ENCODE peak calls at places on chromosomes 11 and 22, in five cellular contexts. O is fibroblast of lung, T is mammary epithelial cell, Z is neural progenitor cell, J is IMR-90. A is an unnamed sample.

GRCh38 chr11:20589796-20590195 is 9.6 kb upstream of the SLC6A5 start:
- DNase-seq in O (no peak), T (no peak), Z (peak; percentile 53), J (no peak), A (no peak)

GRCh38 chr11:33257897-33258630 is 883 bp downstream of the HIPK3 start:
- DNase-seq in O (peak; percentile 77), T (peak; percentile 81), Z (peak; percentile 88), J (peak; percentile 83), A (peak; percentile 92)

GRCh38 chr11:95097209-95097608 is 7.6 kb downstream of the ENDOD1 start:
- DNase-seq in O (no peak), T (no peak), Z (no peak), J (no peak), A (no peak)

GRCh38 chr11:110434952-110435779 is 5.4 kb downstream of the FDX1 start:
- DNase-seq in O (no peak), T (peak; percentile 22), Z (no peak), J (no peak), A (peak; percentile 40)

GRCh38 chr22:42646569-42647525 is 2.3 kb downstream of the CYB5R3 start:
- DNase-seq in O (peak; percentile 35), T (no peak), Z (no peak), J (no peak), A (peak; percentile 67)

GRCh38 chr11:47980093-47980906 is at the start of gene PTPRJ:
- DNase-seq in O (peak; percentile 66), T (peak; percentile 31), Z (peak; percentile 91), J (peak; percentile 48), A (peak; percentile 71)

GRCh38 chr11:831132-831864 is 1.5 kb upstream of the CD151 start:
- DNase-seq in O (peak; percentile 67), T (no peak), Z (peak; percentile 49), J (peak; percentile 80), A (peak; percentile 77)

GRCh38 chr11:96123301-96123700 is 199.4 kb upstream of the MTMR2 start:
- DNase-seq in O (no peak), T (no peak), Z (no peak), J (no peak), A (no peak)

GRCh38 chr22:23074451-23074850 is 4.1 kb downstream of the GNAZ start:
- DNase-seq in O (no peak), T (no peak), Z (no peak), J (no peak), A (no peak)

GRCh38 chr22:19799322-19800190 is 39.0 kb downstream of the TBX1 start:
- DNase-seq in O (peak; percentile 97), T (no peak), Z (no peak), J (peak; percentile 92), A (peak; percentile 98)

GRCh38 chr11:9232482-9232881 is 32.7 kb downstream of the DENND5A start:
- DNase-seq in O (no peak), T (no peak), Z (no peak), J (no peak), A (no peak)

GRCh38 chr11:66123902-66124301 is 53.8 kb downstream of the PACS1 start:
- DNase-seq in O (no peak), T (no peak), Z (no peak), J (no peak), A (no peak)

GRCh38 chr11:33195391-33196190 is 34.3 kb upstream of the CSTF3 start:
- DNase-seq in O (no peak), T (no peak), Z (peak; percentile 30), J (peak; percentile 67), A (peak; percentile 42)

GRCh38 chr11:124207102-124207792 is 24.1 kb downstream of the OR10D3 start:
- DNase-seq in O (no peak), T (no peak), Z (no peak), J (no peak), A (no peak)

GRCh38 chr11:65588199-65589054 is 7.2 kb downstream of the KCNK7 start:
- DNase-seq in O (peak; percentile 29), T (no peak), Z (peak; percentile 76), J (peak; percentile 32), A (peak; percentile 64)

GRCh38 chr22:50726643-50727340 is 11.2 kb upstream of the ACR start:
- DNase-seq in O (no peak), T (no peak), Z (no peak), J (no peak), A (no peak)

GRCh38 chr22:20571531-20572007 is 64.2 kb downstream of the MED15 start:
- DNase-seq in O (peak; percentile 15), T (no peak), Z (peak; percentile 70), J (no peak), A (peak; percentile 64)

GRCh38 chr11:43937434-43938411 is 4.7 kb upstream of the C11orf96 start:
- DNase-seq in O (peak; percentile 81), T (peak; percentile 69), Z (no peak), J (peak; percentile 70), A (peak; percentile 83)

GRCh38 chr22:20080445-20080775 is 369 bp downstream of the DGCR8 start:
- DNase-seq in O (peak; percentile 50), T (peak; percentile 50), Z (peak; percentile 87), J (peak; percentile 30), A (peak; percentile 80)

GRCh38 chr11:30165652-30166051 is 65.2 kb upstream of the FSHB start:
- DNase-seq in O (no peak), T (no peak), Z (no peak), J (no peak), A (no peak)

GRCh38 chr11:12118940-12119339 is 8.6 kb downstream of the MICAL2 start:
- DNase-seq in O (no peak), T (no peak), Z (no peak), J (peak; percentile 46), A (no peak)
- H2AFZ ChIP-seq in O (no peak overlapping the region), T (no peak overlapping the region), Z (no peak overlapping the region), J (peak overlapping the region; percentile 72), A (no peak overlapping the region)

DNA sequence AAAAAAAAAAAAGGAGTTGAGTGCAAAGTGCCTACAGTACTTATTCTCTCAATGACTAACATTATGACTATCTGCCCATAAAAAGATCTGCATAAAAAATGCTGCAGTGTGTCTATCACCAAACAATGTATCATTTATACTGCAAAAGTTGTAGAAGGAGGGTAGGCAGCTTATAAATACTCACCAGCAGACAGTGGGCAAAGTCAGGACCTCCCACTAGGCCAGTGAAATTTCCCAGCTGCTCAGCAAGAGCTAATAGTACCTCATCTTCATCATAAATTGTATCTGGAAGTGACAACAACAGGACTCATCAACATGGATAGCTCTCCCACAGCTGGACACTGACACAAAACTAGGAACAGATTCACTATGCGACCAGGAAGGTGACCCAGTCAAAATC is 1.6 kb downstream of the PPP2R1B start:
- DNase-seq in O (peak; percentile 17), T (peak; percentile 13), Z (no peak), J (peak; percentile 51), A (peak; percentile 61)
- H3K9ac ChIP-seq in O (no peak overlapping the region), T (peak overlapping the region; percentile 78), Z (no peak overlapping the region), J (peak overlapping the region; percentile 95), A (peak overlapping the region; percentile 86)

GRCh38 chr11:108768964-108769363 is 104.1 kb downstream of the DDX10 start:
- DNase-seq in O (no peak), T (no peak), Z (no peak), J (no peak), A (no peak)

GRCh38 chr11:108766596-108767173 is 101.8 kb downstream of the DDX10 start:
- DNase-seq in O (no peak), T (no peak), Z (no peak), J (no peak), A (no peak)

GRCh38 chr11:108774037-108774436 is 109.2 kb downstream of the DDX10 start:
- DNase-seq in O (no peak), T (no peak), Z (no peak), J (no peak), A (no peak)

DNA sequence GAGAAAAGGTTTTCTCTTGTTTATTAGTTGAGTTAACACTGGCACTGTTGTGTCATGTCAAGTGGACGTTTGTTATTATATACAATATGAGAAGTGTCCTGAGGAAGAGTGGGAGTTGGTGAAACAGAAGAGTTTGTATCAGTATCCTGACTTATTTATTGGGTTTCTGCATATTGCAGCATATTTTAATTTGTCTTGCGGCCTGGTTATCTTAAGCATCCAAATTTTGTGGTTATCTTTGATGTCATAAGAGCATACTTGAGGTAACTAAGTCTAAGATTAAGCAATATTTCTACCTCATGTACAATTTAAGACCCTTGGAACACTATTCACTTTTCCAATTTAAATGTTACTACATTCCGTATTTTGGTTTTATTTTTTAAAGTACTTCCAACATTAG is 103.5 kb downstream of the DDX10 start:
- DNase-seq in O (peak; percentile 81), T (no peak), Z (no peak), J (peak; percentile 75), A (no peak)
- H3K27me3 ChIP-seq in O (no peaks in the 10 kb centered on the region), T (no peaks in the 10 kb centered on the region), Z (no peaks in the 10 kb centered on the region), J (no peaks in the 10 kb centered on the region), A (no peaks in the 10 kb centered on the region)

DNA sequence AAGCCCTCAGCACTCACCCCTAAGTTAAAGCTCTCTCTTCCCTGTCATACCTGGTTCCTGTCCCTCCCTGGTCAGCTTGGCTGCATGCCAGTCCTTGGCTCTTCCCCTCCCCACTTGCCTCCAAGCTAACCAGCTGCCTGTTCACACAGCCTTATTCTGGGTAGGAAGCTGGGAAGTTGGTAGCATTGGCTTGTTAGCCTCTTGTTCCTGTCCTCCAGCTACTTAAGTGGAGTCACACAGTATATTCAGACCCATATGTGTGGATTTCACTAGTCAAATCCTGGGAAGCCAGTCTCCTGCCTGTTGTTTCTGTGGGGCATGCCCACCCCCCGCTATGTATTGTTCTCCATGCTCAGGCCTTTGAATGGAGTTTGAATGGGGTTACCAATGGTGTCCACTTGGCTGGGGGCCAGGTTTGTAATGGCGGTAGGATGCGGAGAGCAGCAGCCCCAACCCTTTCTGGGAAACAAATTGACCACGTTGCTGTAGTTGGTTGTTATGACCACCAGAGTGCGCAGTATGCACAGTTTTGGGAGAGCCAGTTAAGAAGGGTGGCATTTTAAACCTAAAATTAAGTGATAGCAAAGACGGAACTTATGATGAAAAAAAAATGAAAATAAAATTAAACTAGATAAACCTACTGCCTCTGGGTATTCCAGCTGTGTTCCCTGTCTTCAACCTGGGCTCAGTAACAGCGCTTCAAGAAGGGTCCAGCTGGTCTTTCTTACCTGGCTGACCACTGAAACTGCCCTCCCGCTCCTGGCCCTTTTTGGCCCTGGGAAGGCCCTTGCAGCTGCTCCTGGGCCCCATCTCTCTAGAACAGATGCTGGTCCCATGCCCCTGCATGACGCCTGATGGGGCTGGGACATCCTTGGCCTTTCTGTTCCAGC is 10.7 kb upstream of the RPS3 start:
- DNase-seq in O (peak; percentile 61), T (peak; percentile 61), Z (peak; percentile 79), J (peak; percentile 81), A (peak; percentile 83)
- H2AFZ ChIP-seq in O (no peak overlapping the region), T (no peak overlapping the region), Z (peak overlapping the region; percentile 99), J (peak overlapping the region; percentile 36), A (peak overlapping the region; percentile 30)

DNA sequence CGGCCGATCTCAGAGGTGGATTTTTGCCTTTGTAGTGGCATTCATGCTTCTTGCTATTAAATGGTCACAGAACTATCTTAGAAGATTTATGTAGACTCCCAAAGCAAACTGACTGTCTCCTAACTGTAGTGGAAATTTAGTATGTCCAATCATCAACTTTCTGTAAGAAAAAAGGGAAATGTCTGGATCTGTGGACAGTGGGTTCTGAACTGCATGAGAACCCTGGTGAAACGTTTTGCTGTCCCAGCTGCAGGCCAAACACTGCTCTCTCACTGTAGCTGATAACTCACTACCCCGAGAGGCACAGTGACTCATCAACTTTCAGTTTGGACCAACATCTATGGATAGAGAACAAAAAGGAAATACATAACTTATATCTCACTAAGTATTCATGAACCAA is 387.1 kb downstream of the SOX6 start:
- DNase-seq in O (peak; percentile 86), T (peak; percentile 87), Z (no peak), J (peak; percentile 93), A (peak; percentile 86)
- H3K9ac ChIP-seq in O (no peak overlapping the region), T (peak overlapping the region; percentile 80), Z (no peak overlapping the region), J (peak overlapping the region; percentile 40), A (peak overlapping the region; percentile 53)

DNA sequence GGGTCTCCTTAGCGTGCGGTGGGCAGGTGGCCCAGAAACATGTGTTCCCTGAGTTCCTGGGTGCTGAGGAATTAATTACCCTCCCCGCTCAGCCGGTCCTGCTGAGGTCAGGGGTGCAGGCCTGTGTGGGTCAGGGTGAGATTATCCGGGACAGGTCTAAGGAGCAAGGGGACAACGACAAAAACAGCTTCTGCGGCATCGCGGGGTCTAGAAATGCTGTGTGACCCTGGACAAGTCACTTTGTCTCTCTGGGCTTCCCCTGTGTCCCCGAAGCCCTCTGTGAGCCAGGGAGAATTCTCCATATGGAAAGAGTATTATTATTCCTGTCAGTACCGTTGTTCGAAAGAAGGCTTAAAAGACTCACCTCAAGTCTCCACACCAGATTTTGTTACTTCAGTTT is 186.1 kb downstream of the MN1 start:
- DNase-seq in O (no peak), T (no peak), Z (no peak), J (no peak), A (no peak)
- H3K27me3 ChIP-seq in O (peaks cover 16% of the 10 kb centered on the region), T (no peaks in the 10 kb centered on the region), Z (peaks cover 11% of the 10 kb centered on the region), J (peaks cover 68% of the 10 kb centered on the region), A (peaks cover 9% of the 10 kb centered on the region)

A was measured in GM23248.